ENCODE peak calls at places on chromosomes 1 and 21, in six cellular contexts. U, B, C, L, Q and K are unnamed samples.

GRCh38 chr21:44708866-44709425 is 2.4 kb downstream of the TSPEAR start:
- DNase-seq in Q (no peak), B (peak; percentile 17), U (no peak), L (no peak), C (no peak), K (peak; percentile 41)

GRCh38 chr21:36164427-36164784 is 7.8 kb downstream of the DOP1B start:
- DNase-seq in B (no peak), L (no peak), C (no peak), U (no peak), Q (no peak), K (no peak)

GRCh38 chr1:161440312-161440894 is 64.9 kb upstream of the FCGR2A start:
- DNase-seq in Q (peak; percentile 66), L (peak; percentile 62), B (peak; percentile 75), C (peak; percentile 34), U (peak; percentile 75), K (no peak)

GRCh38 chr21:29812947-29813346 is 126.8 kb downstream of the GRIK1 start:
- DNase-seq in U (no peak), Q (no peak), C (no peak), L (no peak), B (no peak), K (no peak)

GRCh38 chr21:28239345-28239744 is 753.3 kb downstream of the LTN1 start:
- DNase-seq in L (no peak), Q (no peak), B (no peak), C (no peak), U (no peak), K (no peak)

GRCh38 chr1:204928671-204929486 is 58.2 kb downstream of the NFASC start:
- DNase-seq in L (no peak), B (no peak), C (no peak), U (no peak), Q (no peak), K (no peak)

GRCh38 chr1:149885364-149886111 is 13.8 kb upstream of the BOLA1 start:
- DNase-seq in L (peak; percentile 61), B (peak; percentile 72), U (peak; percentile 69), Q (peak; percentile 59), C (peak; percentile 37), K (peak; percentile 82)

GRCh38 chr1:235552146-235552716 is 48.0 kb upstream of the B3GALNT2 start:
- DNase-seq in U (no peak), Q (no peak), C (no peak), B (no peak), L (no peak), K (no peak)

GRCh38 chr1:178134061-178134460 is 40.2 kb downstream of the RASAL2 start:
- DNase-seq in B (no peak), L (no peak), Q (no peak), U (no peak), C (no peak), K (peak; percentile 95)

GRCh38 chr1:65247419-65248359 is 61.7 kb upstream of the DNAJC6 start:
- DNase-seq in L (no peak), B (no peak), Q (no peak), C (no peak), U (no peak), K (no peak)

GRCh38 chr1:20426923-20427322 is 59.1 kb downstream of the CAMK2N1 start:
- DNase-seq in Q (no peak), L (no peak), U (no peak), B (no peak), C (no peak), K (peak; percentile 74)

GRCh38 chr1:240100351-240100750 is 8.7 kb downstream of the FMN2 start:
- DNase-seq in C (no peak), L (no peak), Q (no peak), U (no peak), B (no peak), K (no peak)

GRCh38 chr1:172423336-172423735 is 2.9 kb downstream of the C1orf105 start:
- DNase-seq in L (no peak), Q (no peak), C (no peak), U (no peak), B (no peak), K (no peak)

GRCh38 chr1:73839922-73840321 is 358.1 kb downstream of the LRRIQ3 start:
- DNase-seq in B (no peak), U (no peak), C (no peak), L (no peak), Q (no peak), K (no peak)

GRCh38 chr1:89794406-89794805 is 26.4 kb upstream of the LRRC8D start:
- DNase-seq in Q (no peak), C (no peak), B (no peak), U (no peak), L (no peak), K (no peak)

GRCh38 chr1:113745425-113745824 is 13.9 kb downstream of the PHTF1 start:
- DNase-seq in Q (no peak), C (no peak), B (no peak), L (no peak), U (no peak), K (no peak)

GRCh38 chr1:52238474-52238873 is 96.6 kb downstream of the ZFYVE9 start:
- DNase-seq in Q (no peak), C (no peak), L (no peak), B (no peak), U (no peak), K (no peak)

GRCh38 chr1:119187416-119187815 is 47.0 kb upstream of the WARS2 start:
- DNase-seq in L (no peak), U (no peak), C (no peak), B (no peak), Q (no peak), K (no peak)

GRCh38 chr1:196372896-196373536 is 235.2 kb downstream of the KCNT2 start:
- DNase-seq in B (no peak), L (no peak), Q (no peak), C (no peak), U (peak; percentile 12), K (peak; percentile 21)

GRCh38 chr1:75630998-75631397 is 20.1 kb upstream of the SLC44A5 start:
- DNase-seq in B (no peak), U (no peak), L (no peak), Q (no peak), C (no peak), K (no peak)

GRCh38 chr1:210597555-210598134 is 268.9 kb downstream of the HHAT start:
- DNase-seq in U (no peak), L (no peak), C (no peak), Q (no peak), B (no peak), K (peak; percentile 80)

GRCh38 chr1:46512135-46512791 is 22.6 kb downstream of the DMBX1 start:
- DNase-seq in C (no peak), Q (no peak), U (no peak), L (no peak), B (no peak), K (no peak)

GRCh38 chr21:15400905-15401304 is 328.9 kb upstream of the USP25 start:
- DNase-seq in L (no peak), U (no peak), Q (no peak), C (no peak), B (no peak), K (no peak)